ENCODE peak calls at places on chromosomes 6 and 20, in nine cellular contexts. One of them, this sample, is unnamed.

GRCh38 chr6:91704531-91704930 is 1117.7 kb upstream of the MAP3K7 start:
- DNase-seq in prostate gland: no peak
- DNase-seq in sigmoid colon: no peak
- DNase-seq in Panc1: no peak
- DNase-seq in HL-60: no peak
- DNase-seq in HepG2: no peak
- DNase-seq in breast epithelium: no peak
- DNase-seq in vagina: no peak
- DNase-seq in stomach: no peak
- DNase-seq in this sample: no peak

GRCh38 chr6:68638225-68638900 is 3.3 kb downstream of the ADGRB3 start:
- DNase-seq in HepG2: peak
- DNase-seq in HL-60: no peak
- DNase-seq in stomach: peak
- DNase-seq in sigmoid colon: peak
- DNase-seq in Panc1: no peak
- DNase-seq in vagina: no peak
- DNase-seq in breast epithelium: no peak
- DNase-seq in prostate gland: no peak
- DNase-seq in this sample: no peak

GRCh38 chr6:13803581-13803980 is 10.8 kb downstream of the MCUR1 start:
- DNase-seq in HepG2: no peak
- DNase-seq in prostate gland: no peak
- DNase-seq in sigmoid colon: no peak
- DNase-seq in vagina: no peak
- DNase-seq in breast epithelium: no peak
- DNase-seq in Panc1: no peak
- DNase-seq in HL-60: no peak
- DNase-seq in stomach: no peak
- DNase-seq in this sample: no peak

GRCh38 chr6:149723771-149724417 is 6.0 kb upstream of the LATS1 start:
- DNase-seq in HepG2: peak
- DNase-seq in HL-60: peak
- DNase-seq in stomach: peak
- DNase-seq in breast epithelium: no peak
- DNase-seq in Panc1: no peak
- DNase-seq in vagina: no peak
- DNase-seq in sigmoid colon: no peak
- DNase-seq in prostate gland: peak
- DNase-seq in this sample: no peak

GRCh38 chr6:56753801-56754200 is 111.1 kb upstream of the DST start:
- DNase-seq in prostate gland: no peak
- DNase-seq in HepG2: no peak
- DNase-seq in sigmoid colon: no peak
- DNase-seq in breast epithelium: no peak
- DNase-seq in vagina: no peak
- DNase-seq in HL-60: no peak
- DNase-seq in Panc1: no peak
- DNase-seq in stomach: no peak
- DNase-seq in this sample: no peak

GRCh38 chr20:37192137-37192854 is 12.9 kb upstream of the MROH8 start:
- DNase-seq in sigmoid colon: peak
- DNase-seq in breast epithelium: peak
- DNase-seq in Panc1: peak
- DNase-seq in prostate gland: peak
- DNase-seq in vagina: no peak
- DNase-seq in HL-60: peak
- DNase-seq in stomach: peak
- DNase-seq in HepG2: peak
- DNase-seq in this sample: peak

GRCh38 chr20:16947346-16947943 is 199.3 kb downstream of the OTOR start:
- DNase-seq in prostate gland: no peak
- DNase-seq in breast epithelium: no peak
- DNase-seq in HL-60: no peak
- DNase-seq in HepG2: no peak
- DNase-seq in sigmoid colon: no peak
- DNase-seq in Panc1: no peak
- DNase-seq in stomach: no peak
- DNase-seq in vagina: no peak
- DNase-seq in this sample: no peak

GRCh38 chr20:46343358-46344357 is 35.4 kb upstream of the CDH22 start:
- DNase-seq in prostate gland: no peak
- DNase-seq in Panc1: no peak
- DNase-seq in vagina: no peak
- DNase-seq in HepG2: no peak
- DNase-seq in HL-60: no peak
- DNase-seq in breast epithelium: no peak
- DNase-seq in stomach: no peak
- DNase-seq in sigmoid colon: no peak
- DNase-seq in this sample: no peak

GRCh38 chr6:160430203-160430602 is 82.0 kb downstream of the SLC22A3 start:
- DNase-seq in breast epithelium: no peak
- DNase-seq in HL-60: no peak
- DNase-seq in stomach: no peak
- DNase-seq in sigmoid colon: peak
- DNase-seq in vagina: no peak
- DNase-seq in Panc1: no peak
- DNase-seq in prostate gland: no peak
- DNase-seq in HepG2: no peak
- DNase-seq in this sample: no peak

GRCh38 chr6:160430741-160431140 is 82.6 kb downstream of the SLC22A3 start:
- DNase-seq in vagina: no peak
- DNase-seq in sigmoid colon: peak
- DNase-seq in HL-60: no peak
- DNase-seq in stomach: no peak
- DNase-seq in breast epithelium: no peak
- DNase-seq in HepG2: no peak
- DNase-seq in prostate gland: no peak
- DNase-seq in Panc1: no peak
- DNase-seq in this sample: no peak

GRCh38 chr6:160428818-160429744 is 80.9 kb downstream of the SLC22A3 start:
- DNase-seq in prostate gland: no peak
- DNase-seq in Panc1: no peak
- DNase-seq in HL-60: no peak
- DNase-seq in breast epithelium: no peak
- DNase-seq in HepG2: no peak
- DNase-seq in sigmoid colon: no peak
- DNase-seq in vagina: no peak
- DNase-seq in stomach: no peak
- DNase-seq in this sample: no peak

GRCh38 chr6:160431791-160432404 is 83.7 kb downstream of the SLC22A3 start:
- DNase-seq in sigmoid colon: no peak
- DNase-seq in vagina: no peak
- DNase-seq in breast epithelium: no peak
- DNase-seq in HepG2: no peak
- DNase-seq in prostate gland: no peak
- DNase-seq in stomach: no peak
- DNase-seq in Panc1: no peak
- DNase-seq in HL-60: no peak
- DNase-seq in this sample: no peak

DNA sequence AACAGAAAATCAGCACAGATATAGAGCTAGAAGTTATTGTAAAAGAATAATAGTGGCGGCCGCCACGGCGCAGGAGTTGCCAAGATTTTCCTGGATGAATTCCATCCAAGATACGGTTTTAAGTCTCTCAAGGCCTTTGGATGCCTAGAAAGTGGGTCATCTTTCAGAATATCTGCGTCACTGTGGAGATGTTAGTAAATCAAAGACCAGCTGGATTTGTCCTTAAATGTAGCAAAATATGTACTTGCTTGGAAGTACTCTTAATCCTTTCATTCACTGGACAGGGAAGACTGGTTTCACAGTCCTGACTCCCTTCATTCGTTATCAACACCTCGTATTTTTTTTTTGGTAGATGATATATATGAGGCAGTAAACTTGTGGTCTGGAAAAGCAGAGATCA is 83.1 kb downstream of the SLC22A3 start:
- DNase-seq in HepG2: no peak
- DNase-seq in HL-60: no peak
- DNase-seq in breast epithelium: no peak
- DNase-seq in sigmoid colon: peak
- DNase-seq in Panc1: no peak
- DNase-seq in prostate gland: no peak
- DNase-seq in vagina: no peak
- DNase-seq in stomach: peak
- DNase-seq in this sample: no peak
- TF ChIP-seq POLR2AphosphoS5 in HepG2: no peak
- TF ChIP-seq POLR2AphosphoS5 in HL-60: no peak
- TF ChIP-seq POLR2AphosphoS5 in breast epithelium: peak
- TF ChIP-seq POLR2AphosphoS5 in sigmoid colon: peak
- TF ChIP-seq POLR2AphosphoS5 in Panc1: no peak
- TF ChIP-seq POLR2AphosphoS5 in prostate gland: peak
- TF ChIP-seq POLR2AphosphoS5 in vagina: no peak
- TF ChIP-seq POLR2AphosphoS5 in stomach: peak
- TF ChIP-seq POLR2AphosphoS5 in this sample: no peak

DNA sequence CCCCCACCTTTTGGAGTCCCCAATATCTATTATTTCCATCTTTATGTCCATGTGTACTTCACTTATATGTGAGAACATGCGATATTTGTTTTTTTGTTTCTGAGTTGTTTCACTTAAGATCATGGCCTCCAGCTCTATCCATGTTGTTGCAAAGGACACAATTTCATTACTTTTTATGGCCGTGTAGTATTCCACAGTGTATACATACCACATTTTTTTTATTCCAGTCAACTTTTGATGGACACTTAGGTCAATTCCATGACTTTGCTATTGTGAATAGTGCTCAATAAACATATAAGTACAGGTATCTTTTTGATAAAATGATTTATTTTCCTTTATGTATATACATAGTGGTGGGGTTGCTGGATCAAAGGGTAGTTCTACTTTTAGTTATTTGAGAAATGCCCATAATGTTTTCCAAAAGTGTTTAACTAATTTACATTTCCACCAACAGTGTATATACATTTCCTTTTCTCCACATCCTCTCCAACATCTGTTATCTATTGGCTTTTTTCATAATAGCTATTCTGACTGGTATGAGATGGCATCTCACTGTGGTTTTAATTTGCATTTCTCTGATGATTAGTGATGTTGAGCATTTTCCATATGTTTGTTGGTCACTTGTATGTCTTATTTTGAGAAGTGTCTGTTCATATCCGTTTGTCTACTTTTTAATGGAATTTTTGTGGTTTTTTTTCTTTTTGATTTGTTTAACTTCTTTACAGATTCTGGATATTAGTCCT is 34.0 kb upstream of the COL10A1 start:
- DNase-seq in Panc1: no peak
- DNase-seq in stomach: no peak
- DNase-seq in vagina: no peak
- DNase-seq in sigmoid colon: no peak
- DNase-seq in HepG2: no peak
- DNase-seq in prostate gland: no peak
- DNase-seq in HL-60: no peak
- DNase-seq in breast epithelium: no peak
- DNase-seq in this sample: no peak
- H3K4me3 ChIP-seq in Panc1: no peak
- H3K4me3 ChIP-seq in stomach: no peak
- H3K4me3 ChIP-seq in vagina: no peak
- H3K4me3 ChIP-seq in sigmoid colon: no peak
- H3K4me3 ChIP-seq in HepG2: no peak
- H3K4me3 ChIP-seq in prostate gland: no peak
- H3K4me3 ChIP-seq in HL-60: no peak
- H3K4me3 ChIP-seq in breast epithelium: no peak
- H3K4me3 ChIP-seq in this sample: no peak

GRCh38 chr20:2873747-2874041 is 413 bp downstream of the PTPRA start:
- DNase-seq in Panc1: no peak
- DNase-seq in sigmoid colon: no peak
- DNase-seq in HL-60: peak
- DNase-seq in HepG2: peak
- DNase-seq in stomach: peak
- DNase-seq in prostate gland: peak
- DNase-seq in breast epithelium: no peak
- DNase-seq in vagina: no peak
- DNase-seq in this sample: peak

GRCh38 chr20:2873010-2873746 is at the start of gene PTPRA:
- DNase-seq in sigmoid colon: peak
- DNase-seq in prostate gland: peak
- DNase-seq in Panc1: no peak
- DNase-seq in HL-60: peak
- DNase-seq in breast epithelium: peak
- DNase-seq in stomach: peak
- DNase-seq in HepG2: peak
- DNase-seq in vagina: peak
- DNase-seq in this sample: peak

GRCh38 chr20:2871555-2872303 is 1.6 kb upstream of the PTPRA start:
- DNase-seq in breast epithelium: no peak
- DNase-seq in sigmoid colon: no peak
- DNase-seq in HL-60: no peak
- DNase-seq in prostate gland: no peak
- DNase-seq in stomach: no peak
- DNase-seq in Panc1: no peak
- DNase-seq in HepG2: peak
- DNase-seq in vagina: no peak
- DNase-seq in this sample: no peak

GRCh38 chr20:2871111-2871465 is 2.2 kb upstream of the PTPRA start:
- DNase-seq in HL-60: no peak
- DNase-seq in vagina: no peak
- DNase-seq in stomach: no peak
- DNase-seq in prostate gland: no peak
- DNase-seq in breast epithelium: no peak
- DNase-seq in HepG2: no peak
- DNase-seq in sigmoid colon: peak
- DNase-seq in Panc1: no peak
- DNase-seq in this sample: no peak

DNA sequence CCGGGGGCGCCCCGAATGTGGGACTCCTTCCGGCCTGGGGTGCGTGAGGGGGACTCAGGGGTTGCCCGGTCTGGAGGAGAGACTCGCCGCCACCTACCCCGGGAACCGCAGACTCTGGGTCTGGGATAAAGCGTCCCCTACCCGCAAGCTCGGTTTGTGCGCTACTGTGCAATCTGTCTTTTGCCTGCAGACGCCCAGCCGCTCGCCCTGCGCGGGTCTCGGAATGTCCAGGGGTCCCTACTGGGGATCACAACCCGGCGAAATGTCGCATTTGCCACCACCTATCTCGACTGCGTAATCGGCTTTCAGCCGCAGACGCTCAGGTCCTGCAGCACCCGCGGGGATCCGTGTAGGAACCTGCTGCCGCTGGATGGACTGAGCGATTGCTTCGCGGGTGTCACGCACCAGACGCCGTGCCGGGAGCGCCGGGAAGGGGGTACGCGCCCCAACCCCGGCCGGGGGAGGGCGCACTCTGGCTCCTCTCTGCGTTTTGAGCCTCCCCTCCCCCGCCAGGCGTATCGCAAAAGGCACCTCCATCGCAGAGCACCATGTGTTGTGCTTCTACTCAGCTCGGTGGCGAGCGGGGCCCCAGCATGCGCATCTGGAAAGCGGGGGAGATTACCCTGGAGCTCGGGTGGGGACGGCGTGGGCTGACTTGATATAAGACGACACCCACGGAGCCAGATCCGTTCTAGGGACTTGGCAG is 824 bp upstream of the PTPRA start:
- DNase-seq in HL-60: peak
- DNase-seq in stomach: peak
- DNase-seq in breast epithelium: no peak
- DNase-seq in HepG2: peak
- DNase-seq in Panc1: no peak
- DNase-seq in prostate gland: peak
- DNase-seq in sigmoid colon: peak
- DNase-seq in vagina: no peak
- DNase-seq in this sample: peak
- TF ChIP-seq POLR2AphosphoS5 in HL-60: peak
- TF ChIP-seq POLR2AphosphoS5 in stomach: no peak
- TF ChIP-seq POLR2AphosphoS5 in breast epithelium: no peak
- TF ChIP-seq POLR2AphosphoS5 in HepG2: no peak
- TF ChIP-seq POLR2AphosphoS5 in Panc1: no peak
- TF ChIP-seq POLR2AphosphoS5 in prostate gland: no peak
- TF ChIP-seq POLR2AphosphoS5 in sigmoid colon: no peak
- TF ChIP-seq POLR2AphosphoS5 in vagina: no peak
- TF ChIP-seq POLR2AphosphoS5 in this sample: no peak

GRCh38 chr6:130681028-130681427 is 146.2 kb upstream of the SMLR1 start:
- DNase-seq in breast epithelium: no peak
- DNase-seq in vagina: no peak
- DNase-seq in HL-60: no peak
- DNase-seq in HepG2: no peak
- DNase-seq in Panc1: no peak
- DNase-seq in prostate gland: no peak
- DNase-seq in sigmoid colon: no peak
- DNase-seq in stomach: no peak
- DNase-seq in this sample: no peak
- H3K4me3 ChIP-seq in breast epithelium: no peak
- H3K4me3 ChIP-seq in vagina: no peak
- H3K4me3 ChIP-seq in HL-60: no peak
- H3K4me3 ChIP-seq in HepG2: no peak
- H3K4me3 ChIP-seq in Panc1: no peak
- H3K4me3 ChIP-seq in prostate gland: no peak
- H3K4me3 ChIP-seq in sigmoid colon: no peak
- H3K4me3 ChIP-seq in stomach: no peak
- H3K4me3 ChIP-seq in this sample: no peak

This sample was measured in suprapubic skin.